ENCODE peak calls at places on chromosomes 5 and 9, in seven cellular contexts. G is NCI-H460; J is body of pancreas; L is IMR-90; Y is adrenal gland; Q is mesendoderm; T is naive thymus-derived CD4-positive, alpha-beta T cell. D is an unnamed sample.

GRCh38 chr9:79575560-79575959 is 3.8 kb downstream of the TLE4 start:
- DNase-seq in J (no peak), Y (no peak), L (no peak), Q (no peak), T (no peak), G (no peak), D (no peak)

GRCh38 chr9:98010450-98010849 is 27.3 kb downstream of the ANP32B start:
- DNase-seq in J (no peak), Q (peak; percentile 59), Y (no peak), T (no peak), L (peak; percentile 64), G (no peak), D (no peak)

GRCh38 chr5:58484505-58484904 is 6.7 kb upstream of the GAPT start:
- DNase-seq in L (no peak), J (no peak), G (no peak), Q (no peak), Y (no peak), T (no peak), D (no peak)

GRCh38 chr5:132813599-132814440 is 718 bp downstream of the SOWAHA start:
- DNase-seq in T (no peak), Q (peak; percentile 61), L (no peak), J (peak; percentile 43), G (no peak), Y (no peak), D (no peak)

GRCh38 chr5:91027316-91027937 is 355.7 kb downstream of the ARRDC3 start:
- DNase-seq in G (no peak), T (no peak), J (no peak), Q (peak; percentile 26), Y (no peak), L (no peak), D (peak; percentile 52)

GRCh38 chr5:44388504-44389409 is 463 bp downstream of the FGF10 start:
- DNase-seq in Q (peak; percentile 59), L (peak; percentile 2), G (no peak), J (peak; percentile 44), T (no peak), Y (peak; percentile 7), D (no peak)

GRCh38 chr5:119808474-119808873 is 179.1 kb downstream of the FAM170A start:
- DNase-seq in J (no peak), Y (no peak), L (no peak), G (no peak), T (no peak), Q (peak; percentile 68), D (no peak)

GRCh38 chr9:21744320-21744719 is 58.1 kb upstream of the MTAP start:
- DNase-seq in Q (no peak), G (no peak), Y (no peak), T (no peak), J (no peak), L (no peak), D (no peak)

GRCh38 chr5:90557871-90558270 is 726 bp upstream of the ADGRV1 start:
- DNase-seq in J (no peak), T (no peak), L (no peak), Y (no peak), G (no peak), Q (no peak), D (no peak)

GRCh38 chr5:135204151-135204600 is 170.1 kb upstream of the PITX1 start:
- DNase-seq in Q (peak; percentile 52), J (no peak), T (no peak), Y (no peak), G (no peak), L (peak; percentile 53), D (no peak)

GRCh38 chr5:34486160-34486765 is 169.9 kb upstream of the RAI14 start:
- DNase-seq in J (peak; percentile 90), Q (peak; percentile 89), Y (peak; percentile 83), L (peak; percentile 88), T (peak; percentile 48), G (peak; percentile 80), D (peak; percentile 70)

GRCh38 chr5:61394078-61394701 is 62.1 kb downstream of the ZSWIM6 start:
- DNase-seq in L (peak; percentile 49), Q (no peak), Y (no peak), G (no peak), T (no peak), J (no peak), D (no peak)

GRCh38 chr5:33788922-33789321 is 102.9 kb downstream of the ADAMTS12 start:
- DNase-seq in Y (no peak), G (no peak), L (peak; percentile 100), T (no peak), Q (no peak), J (no peak), D (peak; percentile 65)

GRCh38 chr9:131398204-131398603 is 4.3 kb downstream of the PRRC2B start:
- DNase-seq in J (no peak), Y (no peak), Q (no peak), T (peak; percentile 82), L (no peak), G (no peak), D (no peak)